ENCODE peak calls at places on chromosomes 13 and 19, in ten cellular contexts. One of them, this sample, is unnamed.

GRCh38 chr13:25172303-25172630 is 179 bp upstream of the AMER2 start:
- DNase-seq in left kidney: no peak
- DNase-seq in central memory CD4-positive, alpha-beta T cell: no peak
- DNase-seq in H9: no peak
- DNase-seq in NCI-H2029: no peak
- DNase-seq in activated CD8-positive, alpha-beta memory T cell treated with anti-CD3 and anti-CD28 coated beads for 4 hours: no peak
- DNase-seq in T-helper 17 cell: no peak
- DNase-seq in Calu3: no peak
- DNase-seq in stimulated activated CD4-positive, alpha-beta T cell treated with anti-CD3 and anti-CD28 coated beads, Interleukin-4, amount 100 ng/mL, for 48 hours: no peak
- DNase-seq in NCI-H1105: no peak
- DNase-seq in this sample: no peak

GRCh38 chr13:83827338-83827737 is 54.9 kb downstream of the SLITRK1 start:
- DNase-seq in NCI-H1105: no peak
- DNase-seq in NCI-H2029: no peak
- DNase-seq in T-helper 17 cell: no peak
- DNase-seq in Calu3: no peak
- DNase-seq in H9: no peak
- DNase-seq in stimulated activated CD4-positive, alpha-beta T cell treated with anti-CD3 and anti-CD28 coated beads, Interleukin-4, amount 100 ng/mL, for 48 hours: no peak
- DNase-seq in left kidney: peak; percentile 11
- DNase-seq in central memory CD4-positive, alpha-beta T cell: no peak
- DNase-seq in activated CD8-positive, alpha-beta memory T cell treated with anti-CD3 and anti-CD28 coated beads for 4 hours: no peak
- DNase-seq in this sample: no peak

GRCh38 chr13:111409413-111409812 is 89.0 kb downstream of the TEX29 start:
- DNase-seq in NCI-H1105: no peak
- DNase-seq in T-helper 17 cell: no peak
- DNase-seq in central memory CD4-positive, alpha-beta T cell: no peak
- DNase-seq in left kidney: peak; percentile 56
- DNase-seq in activated CD8-positive, alpha-beta memory T cell treated with anti-CD3 and anti-CD28 coated beads for 4 hours: no peak
- DNase-seq in H9: no peak
- DNase-seq in Calu3: no peak
- DNase-seq in stimulated activated CD4-positive, alpha-beta T cell treated with anti-CD3 and anti-CD28 coated beads, Interleukin-4, amount 100 ng/mL, for 48 hours: no peak
- DNase-seq in NCI-H2029: no peak
- DNase-seq in this sample: no peak

GRCh38 chr19:6828698-6829633 is 56.5 kb downstream of the VAV1 start:
- DNase-seq in Calu3: peak; percentile 29
- DNase-seq in NCI-H2029: peak; percentile 85
- DNase-seq in T-helper 17 cell: no peak
- DNase-seq in left kidney: no peak
- DNase-seq in central memory CD4-positive, alpha-beta T cell: peak; percentile 6
- DNase-seq in activated CD8-positive, alpha-beta memory T cell treated with anti-CD3 and anti-CD28 coated beads for 4 hours: no peak
- DNase-seq in stimulated activated CD4-positive, alpha-beta T cell treated with anti-CD3 and anti-CD28 coated beads, Interleukin-4, amount 100 ng/mL, for 48 hours: peak; percentile 44
- DNase-seq in NCI-H1105: no peak
- DNase-seq in H9: peak; percentile 97
- DNase-seq in this sample: peak; percentile 65

GRCh38 chr19:54147676-54148075 is 10.1 kb downstream of the CNOT3 start:
- DNase-seq in H9: no peak
- DNase-seq in activated CD8-positive, alpha-beta memory T cell treated with anti-CD3 and anti-CD28 coated beads for 4 hours: no peak
- DNase-seq in left kidney: peak; percentile 72
- DNase-seq in stimulated activated CD4-positive, alpha-beta T cell treated with anti-CD3 and anti-CD28 coated beads, Interleukin-4, amount 100 ng/mL, for 48 hours: no peak
- DNase-seq in Calu3: no peak
- DNase-seq in NCI-H1105: no peak
- DNase-seq in T-helper 17 cell: no peak
- DNase-seq in NCI-H2029: no peak
- DNase-seq in central memory CD4-positive, alpha-beta T cell: no peak
- DNase-seq in this sample: no peak

GRCh38 chr13:55437162-55437561 is 1703.6 kb upstream of the PRR20A start:
- DNase-seq in NCI-H2029: no peak
- DNase-seq in H9: no peak
- DNase-seq in T-helper 17 cell: no peak
- DNase-seq in Calu3: no peak
- DNase-seq in left kidney: no peak
- DNase-seq in activated CD8-positive, alpha-beta memory T cell treated with anti-CD3 and anti-CD28 coated beads for 4 hours: no peak
- DNase-seq in NCI-H1105: no peak
- DNase-seq in central memory CD4-positive, alpha-beta T cell: no peak
- DNase-seq in stimulated activated CD4-positive, alpha-beta T cell treated with anti-CD3 and anti-CD28 coated beads, Interleukin-4, amount 100 ng/mL, for 48 hours: no peak
- DNase-seq in this sample: no peak

GRCh38 chr13:30338331-30338851 is 31.0 kb upstream of the KATNAL1 start:
- DNase-seq in stimulated activated CD4-positive, alpha-beta T cell treated with anti-CD3 and anti-CD28 coated beads, Interleukin-4, amount 100 ng/mL, for 48 hours: no peak
- DNase-seq in central memory CD4-positive, alpha-beta T cell: no peak
- DNase-seq in activated CD8-positive, alpha-beta memory T cell treated with anti-CD3 and anti-CD28 coated beads for 4 hours: no peak
- DNase-seq in NCI-H2029: no peak
- DNase-seq in Calu3: no peak
- DNase-seq in NCI-H1105: no peak
- DNase-seq in H9: no peak
- DNase-seq in T-helper 17 cell: no peak
- DNase-seq in left kidney: no peak
- DNase-seq in this sample: no peak

GRCh38 chr19:1720237-1720636 is 33.1 kb upstream of the ONECUT3 start:
- DNase-seq in left kidney: no peak
- DNase-seq in stimulated activated CD4-positive, alpha-beta T cell treated with anti-CD3 and anti-CD28 coated beads, Interleukin-4, amount 100 ng/mL, for 48 hours: no peak
- DNase-seq in T-helper 17 cell: no peak
- DNase-seq in Calu3: no peak
- DNase-seq in activated CD8-positive, alpha-beta memory T cell treated with anti-CD3 and anti-CD28 coated beads for 4 hours: no peak
- DNase-seq in H9: no peak
- DNase-seq in central memory CD4-positive, alpha-beta T cell: no peak
- DNase-seq in NCI-H2029: no peak
- DNase-seq in NCI-H1105: no peak
- DNase-seq in this sample: no peak

GRCh38 chr19:47885067-47885463 is 1.1 kb downstream of the SULT2A1 start:
- DNase-seq in left kidney: no peak
- DNase-seq in H9: no peak
- DNase-seq in central memory CD4-positive, alpha-beta T cell: no peak
- DNase-seq in NCI-H1105: no peak
- DNase-seq in stimulated activated CD4-positive, alpha-beta T cell treated with anti-CD3 and anti-CD28 coated beads, Interleukin-4, amount 100 ng/mL, for 48 hours: no peak
- DNase-seq in Calu3: no peak
- DNase-seq in activated CD8-positive, alpha-beta memory T cell treated with anti-CD3 and anti-CD28 coated beads for 4 hours: no peak
- DNase-seq in T-helper 17 cell: no peak
- DNase-seq in NCI-H2029: no peak
- DNase-seq in this sample: no peak

GRCh38 chr19:1016647-1017114 is 4.2 kb downstream of the TMEM259 start:
- DNase-seq in central memory CD4-positive, alpha-beta T cell: no peak
- DNase-seq in T-helper 17 cell: no peak
- DNase-seq in left kidney: no peak
- DNase-seq in H9: no peak
- DNase-seq in NCI-H1105: no peak
- DNase-seq in activated CD8-positive, alpha-beta memory T cell treated with anti-CD3 and anti-CD28 coated beads for 4 hours: no peak
- DNase-seq in NCI-H2029: no peak
- DNase-seq in stimulated activated CD4-positive, alpha-beta T cell treated with anti-CD3 and anti-CD28 coated beads, Interleukin-4, amount 100 ng/mL, for 48 hours: no peak
- DNase-seq in Calu3: no peak
- DNase-seq in this sample: no peak